ENCODE peak calls at places on chromosomes 12 and 14, in four cellular contexts. One of them, this sample, is unnamed.

GRCh38 chr12:77488041-77488620 is 342.6 kb upstream of the NAV3 start:
- DNase-seq in mesenchymal stem cell: no peak
- DNase-seq in stomach: no peak
- DNase-seq in Peyer's patch: no peak
- DNase-seq in this sample: no peak

GRCh38 chr14:79543966-79544365 is 667.3 kb downstream of the DIO2 start:
- DNase-seq in Peyer's patch: no peak
- DNase-seq in mesenchymal stem cell: peak; percentile 49
- DNase-seq in stomach: no peak
- DNase-seq in this sample: no peak

GRCh38 chr12:88628856-88629509 is 48.7 kb upstream of the KITLG start:
- DNase-seq in Peyer's patch: no peak
- DNase-seq in stomach: peak; percentile 60
- DNase-seq in mesenchymal stem cell: no peak
- DNase-seq in this sample: no peak

GRCh38 chr12:79883216-79883615 is 51.7 kb downstream of the PPP1R12A start:
- DNase-seq in Peyer's patch: no peak
- DNase-seq in mesenchymal stem cell: peak; percentile 52
- DNase-seq in stomach: no peak
- DNase-seq in this sample: no peak

GRCh38 chr12:71014180-71014785 is 93.7 kb upstream of the PTPRR start:
- DNase-seq in Peyer's patch: no peak
- DNase-seq in stomach: no peak
- DNase-seq in mesenchymal stem cell: peak; percentile 40
- DNase-seq in this sample: no peak

GRCh38 chr12:26198742-26199141 is 3.4 kb downstream of the SSPN start:
- DNase-seq in stomach: no peak
- DNase-seq in mesenchymal stem cell: peak; percentile 58
- DNase-seq in Peyer's patch: no peak
- DNase-seq in this sample: no peak

GRCh38 chr12:3574986-3575385 is 84.0 kb downstream of the PRMT8 start:
- DNase-seq in Peyer's patch: no peak
- DNase-seq in stomach: no peak
- DNase-seq in mesenchymal stem cell: no peak
- DNase-seq in this sample: no peak

GRCh38 chr14:64714432-64715025 is 10.3 kb downstream of the PLEKHG3 start:
- DNase-seq in stomach: no peak
- DNase-seq in mesenchymal stem cell: no peak
- DNase-seq in Peyer's patch: peak; percentile 5
- DNase-seq in this sample: no peak

GRCh38 chr14:92417759-92418158 is 94.8 kb downstream of the SLC24A4 start:
- DNase-seq in stomach: no peak
- DNase-seq in Peyer's patch: no peak
- DNase-seq in mesenchymal stem cell: no peak
- DNase-seq in this sample: no peak

GRCh38 chr12:94536040-94536965 is 76.6 kb upstream of the CEP83 start:
- DNase-seq in stomach: no peak
- DNase-seq in mesenchymal stem cell: no peak
- DNase-seq in Peyer's patch: no peak
- DNase-seq in this sample: no peak

GRCh38 chr12:65269603-65270002 is 8.9 kb upstream of the MSRB3 start:
- DNase-seq in stomach: no peak
- DNase-seq in mesenchymal stem cell: peak; percentile 4
- DNase-seq in Peyer's patch: no peak
- DNase-seq in this sample: no peak

GRCh38 chr12:114674201-114675047 is 9.6 kb downstream of the TBX3 start:
- DNase-seq in Peyer's patch: peak; percentile 39
- DNase-seq in stomach: no peak
- DNase-seq in mesenchymal stem cell: peak; percentile 47
- DNase-seq in this sample: peak; percentile 45

GRCh38 chr14:54261283-54261682 is 135.5 kb upstream of the CDKN3 start:
- DNase-seq in mesenchymal stem cell: no peak
- DNase-seq in Peyer's patch: no peak
- DNase-seq in stomach: no peak
- DNase-seq in this sample: no peak